ENCODE peak calls at places on chromosomes 7 and 10, in six cellular contexts. One of them, this sample, is unnamed. For H3K36me3, the result is how much of the 10 kb centered on the place peaks cover.

GRCh38 chr10:101287922-101288638 is 58.8 kb upstream of the LBX1 start:
- DNase-seq in mesendoderm: peak
- DNase-seq in IMR-90: peak
- DNase-seq in neuronal stem cell: no peak
- DNase-seq in H1: peak
- DNase-seq in mesenchymal stem cell: peak
- DNase-seq in this sample: no peak

GRCh38 chr7:27179503-27180430 is 5.3 kb downstream of the HOXA11 start:
- DNase-seq in mesendoderm: peak
- DNase-seq in IMR-90: peak
- DNase-seq in neuronal stem cell: no peak
- DNase-seq in H1: peak
- DNase-seq in mesenchymal stem cell: peak
- DNase-seq in this sample: no peak

GRCh38 chr10:86904600-86904999 is 52.8 kb downstream of the MMRN2 start:
- DNase-seq in mesendoderm: no peak
- DNase-seq in IMR-90: no peak
- DNase-seq in neuronal stem cell: no peak
- DNase-seq in H1: no peak
- DNase-seq in mesenchymal stem cell: no peak
- DNase-seq in this sample: no peak

GRCh38 chr10:115030483-115031200 is 62.5 kb upstream of the ATRNL1 start:
- DNase-seq in mesendoderm: peak
- DNase-seq in IMR-90: no peak
- DNase-seq in neuronal stem cell: peak
- DNase-seq in H1: peak
- DNase-seq in mesenchymal stem cell: no peak
- DNase-seq in this sample: no peak

GRCh38 chr7:7247658-7248057 is 65.3 kb downstream of the C1GALT1 start:
- DNase-seq in mesendoderm: no peak
- DNase-seq in IMR-90: no peak
- DNase-seq in neuronal stem cell: no peak
- DNase-seq in H1: no peak
- DNase-seq in mesenchymal stem cell: no peak
- DNase-seq in this sample: no peak

GRCh38 chr10:3172081-3172445 is 519 bp downstream of the PITRM1 start:
- DNase-seq in mesendoderm: peak
- DNase-seq in IMR-90: peak
- DNase-seq in neuronal stem cell: no peak
- DNase-seq in H1: no peak
- DNase-seq in mesenchymal stem cell: peak
- DNase-seq in this sample: peak

GRCh38 chr7:113033959-113034358 is 52.7 kb downstream of the GPR85 start:
- DNase-seq in mesendoderm: no peak
- DNase-seq in IMR-90: no peak
- DNase-seq in neuronal stem cell: no peak
- DNase-seq in H1: no peak
- DNase-seq in mesenchymal stem cell: no peak
- DNase-seq in this sample: no peak

GRCh38 chr7:152522551-152522950 is 86.7 kb upstream of the KMT2C start:
- DNase-seq in mesendoderm: no peak
- DNase-seq in IMR-90: no peak
- DNase-seq in neuronal stem cell: no peak
- DNase-seq in H1: no peak
- DNase-seq in mesenchymal stem cell: no peak
- DNase-seq in this sample: peak

GRCh38 chr7:137342751-137343482 is 616 bp downstream of the PTN start:
- DNase-seq in mesendoderm: peak
- DNase-seq in IMR-90: peak
- DNase-seq in neuronal stem cell: peak
- DNase-seq in H1: no peak
- DNase-seq in mesenchymal stem cell: peak
- DNase-seq in this sample: no peak

GRCh38 chr7:157348548-157348947 is 11.7 kb downstream of the DNAJB6 start:
- DNase-seq in mesendoderm: no peak
- DNase-seq in IMR-90: no peak
- DNase-seq in neuronal stem cell: no peak
- DNase-seq in H1: no peak
- DNase-seq in mesenchymal stem cell: no peak
- DNase-seq in this sample: peak

GRCh38 chr10:58754419-58755180 is 241.9 kb downstream of the BICC1 start:
- DNase-seq in mesendoderm: no peak
- DNase-seq in IMR-90: no peak
- DNase-seq in neuronal stem cell: no peak
- DNase-seq in H1: no peak
- DNase-seq in mesenchymal stem cell: no peak
- DNase-seq in this sample: no peak

GRCh38 chr7:100864263-100864845 is 2.8 kb upstream of the TRIP6 start:
- DNase-seq in mesendoderm: no peak
- DNase-seq in IMR-90: no peak
- DNase-seq in neuronal stem cell: no peak
- DNase-seq in H1: no peak
- DNase-seq in mesenchymal stem cell: no peak
- DNase-seq in this sample: no peak

GRCh38 chr7:66871076-66871475 is 49.9 kb upstream of the TMEM248 start:
- DNase-seq in mesendoderm: no peak
- DNase-seq in IMR-90: no peak
- DNase-seq in neuronal stem cell: no peak
- DNase-seq in H1: no peak
- DNase-seq in mesenchymal stem cell: no peak
- DNase-seq in this sample: no peak

GRCh38 chr7:129949292-129950133 is 3.2 kb downstream of the UBE2H start:
- DNase-seq in mesendoderm: peak
- DNase-seq in IMR-90: peak
- DNase-seq in neuronal stem cell: peak
- DNase-seq in H1: peak
- DNase-seq in mesenchymal stem cell: peak
- DNase-seq in this sample: peak

GRCh38 chr10:112519129-112519761 is 72.2 kb downstream of the VTI1A start:
- DNase-seq in mesendoderm: no peak
- DNase-seq in IMR-90: no peak
- DNase-seq in neuronal stem cell: no peak
- DNase-seq in H1: no peak
- DNase-seq in mesenchymal stem cell: no peak
- DNase-seq in this sample: no peak

GRCh38 chr7:45106820-45107219 is 4.7 kb downstream of the TBRG4 start:
- DNase-seq in mesendoderm: no peak
- DNase-seq in IMR-90: no peak
- DNase-seq in neuronal stem cell: no peak
- DNase-seq in H1: no peak
- DNase-seq in mesenchymal stem cell: no peak
- DNase-seq in this sample: no peak

GRCh38 chr10:62554632-62555199 is 180.5 kb downstream of the ZNF365 start:
- DNase-seq in mesendoderm: peak
- DNase-seq in IMR-90: peak
- DNase-seq in neuronal stem cell: peak
- DNase-seq in H1: no peak
- DNase-seq in mesenchymal stem cell: peak
- DNase-seq in this sample: peak

GRCh38 chr10:132396495-132397035 is 435 bp upstream of the PWWP2B start:
- DNase-seq in mesendoderm: peak
- DNase-seq in IMR-90: peak
- DNase-seq in neuronal stem cell: no peak
- DNase-seq in H1: no peak
- DNase-seq in mesenchymal stem cell: peak
- DNase-seq in this sample: peak

GRCh38 chr10:62451606-62451965 is 77.4 kb downstream of the ZNF365 start:
- DNase-seq in mesendoderm: no peak
- DNase-seq in IMR-90: no peak
- DNase-seq in neuronal stem cell: no peak
- DNase-seq in H1: no peak
- DNase-seq in mesenchymal stem cell: no peak
- DNase-seq in this sample: no peak

GRCh38 chr7:35334511-35334910 is 80.6 kb upstream of the TBX20 start:
- DNase-seq in mesendoderm: peak
- DNase-seq in IMR-90: no peak
- DNase-seq in neuronal stem cell: no peak
- DNase-seq in H1: no peak
- DNase-seq in mesenchymal stem cell: no peak
- DNase-seq in this sample: no peak

GRCh38 chr10:77983384-77984341 is 45.7 kb downstream of the POLR3A start:
- DNase-seq in mesendoderm: no peak
- DNase-seq in IMR-90: peak
- DNase-seq in neuronal stem cell: no peak
- DNase-seq in H1: no peak
- DNase-seq in mesenchymal stem cell: peak
- DNase-seq in this sample: no peak

GRCh38 chr7:149322737-149323136 is 60.7 kb downstream of the ZNF783 start:
- DNase-seq in mesendoderm: no peak
- DNase-seq in IMR-90: no peak
- DNase-seq in neuronal stem cell: no peak
- DNase-seq in H1: no peak
- DNase-seq in mesenchymal stem cell: no peak
- DNase-seq in this sample: no peak

GRCh38 chr7:149319376-149319775 is 57.4 kb downstream of the ZNF783 start:
- DNase-seq in mesendoderm: no peak
- DNase-seq in IMR-90: no peak
- DNase-seq in neuronal stem cell: no peak
- DNase-seq in H1: no peak
- DNase-seq in mesenchymal stem cell: no peak
- DNase-seq in this sample: no peak

GRCh38 chr7:149320313-149321124 is 58.5 kb downstream of the ZNF783 start:
- DNase-seq in mesendoderm: peak
- DNase-seq in IMR-90: no peak
- DNase-seq in neuronal stem cell: no peak
- DNase-seq in H1: no peak
- DNase-seq in mesenchymal stem cell: no peak
- DNase-seq in this sample: no peak

GRCh38 chr7:149325248-149325647 is 63.3 kb downstream of the ZNF783 start:
- DNase-seq in mesendoderm: no peak
- DNase-seq in IMR-90: no peak
- DNase-seq in neuronal stem cell: no peak
- DNase-seq in H1: no peak
- DNase-seq in mesenchymal stem cell: no peak
- DNase-seq in this sample: no peak

GRCh38 chr7:149321978-149322541 is 60.1 kb downstream of the ZNF783 start:
- DNase-seq in mesendoderm: no peak
- DNase-seq in IMR-90: peak
- DNase-seq in neuronal stem cell: no peak
- DNase-seq in H1: no peak
- DNase-seq in mesenchymal stem cell: peak
- DNase-seq in this sample: no peak
- H3K9ac ChIP-seq in mesendoderm: no peak
- H3K9ac ChIP-seq in IMR-90: peak
- H3K9ac ChIP-seq in neuronal stem cell: no peak
- H3K9ac ChIP-seq in H1: no peak
- H3K9ac ChIP-seq in mesenchymal stem cell: peak
- H3K9ac ChIP-seq in this sample: no peak

DNA sequence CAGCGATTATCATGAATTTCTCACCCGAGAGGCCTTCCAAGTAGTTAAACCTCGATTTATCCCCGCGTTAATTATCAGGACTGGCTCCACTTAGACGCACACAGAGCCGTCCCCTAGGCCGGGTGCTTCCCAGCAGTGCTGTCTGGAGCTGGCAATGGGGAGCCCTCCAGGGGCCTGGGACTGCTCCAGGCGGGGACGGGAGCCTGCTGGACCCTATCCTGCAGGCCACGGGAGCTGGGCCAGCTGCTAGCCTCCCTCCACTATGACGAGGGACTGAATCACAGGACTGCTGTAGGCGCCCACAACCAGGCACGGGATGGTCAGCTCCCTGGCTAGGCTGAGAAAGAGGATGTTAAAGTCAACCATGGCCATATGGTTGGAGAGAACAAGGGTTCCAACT is 229.1 kb downstream of the ELFN1 start:
- DNase-seq in mesendoderm: no peak
- DNase-seq in IMR-90: peak
- DNase-seq in neuronal stem cell: no peak
- DNase-seq in H1: no peak
- DNase-seq in mesenchymal stem cell: no peak
- DNase-seq in this sample: no peak
- H3K36me3 ChIP-seq in mesendoderm: under half
- H3K36me3 ChIP-seq in IMR-90: under half
- H3K36me3 ChIP-seq in neuronal stem cell: under half
- H3K36me3 ChIP-seq in H1: under half
- H3K36me3 ChIP-seq in mesenchymal stem cell: under half
- H3K36me3 ChIP-seq in this sample: under half

GRCh38 chr10:5595591-5596590 is 70.5 kb downstream of the ASB13 start:
- DNase-seq in mesendoderm: peak
- DNase-seq in IMR-90: peak
- DNase-seq in neuronal stem cell: no peak
- DNase-seq in H1: no peak
- DNase-seq in mesenchymal stem cell: peak
- DNase-seq in this sample: peak

GRCh38 chr10:5594271-5595036 is 69.7 kb downstream of the CALML3 start:
- DNase-seq in mesendoderm: no peak
- DNase-seq in IMR-90: peak
- DNase-seq in neuronal stem cell: no peak
- DNase-seq in H1: no peak
- DNase-seq in mesenchymal stem cell: peak
- DNase-seq in this sample: peak

GRCh38 chr10:5598085-5598690 is 68.2 kb downstream of the ASB13 start:
- DNase-seq in mesendoderm: no peak
- DNase-seq in IMR-90: no peak
- DNase-seq in neuronal stem cell: no peak
- DNase-seq in H1: no peak
- DNase-seq in mesenchymal stem cell: no peak
- DNase-seq in this sample: no peak

GRCh38 chr10:5595095-5595494 is 70.3 kb downstream of the CALML3 start:
- DNase-seq in mesendoderm: no peak
- DNase-seq in IMR-90: no peak
- DNase-seq in neuronal stem cell: no peak
- DNase-seq in H1: no peak
- DNase-seq in mesenchymal stem cell: no peak
- DNase-seq in this sample: no peak

GRCh38 chr10:5596611-5597341 is 69.6 kb downstream of the ASB13 start:
- DNase-seq in mesendoderm: no peak
- DNase-seq in IMR-90: no peak
- DNase-seq in neuronal stem cell: no peak
- DNase-seq in H1: no peak
- DNase-seq in mesenchymal stem cell: peak
- DNase-seq in this sample: peak
- H4K8ac ChIP-seq in mesendoderm: no peak
- H4K8ac ChIP-seq in IMR-90: peak
- H4K8ac ChIP-seq in neuronal stem cell: no peak
- H4K8ac ChIP-seq in H1: no peak
- H4K8ac ChIP-seq in mesenchymal stem cell: peak
- H4K8ac ChIP-seq in this sample: peak

DNA sequence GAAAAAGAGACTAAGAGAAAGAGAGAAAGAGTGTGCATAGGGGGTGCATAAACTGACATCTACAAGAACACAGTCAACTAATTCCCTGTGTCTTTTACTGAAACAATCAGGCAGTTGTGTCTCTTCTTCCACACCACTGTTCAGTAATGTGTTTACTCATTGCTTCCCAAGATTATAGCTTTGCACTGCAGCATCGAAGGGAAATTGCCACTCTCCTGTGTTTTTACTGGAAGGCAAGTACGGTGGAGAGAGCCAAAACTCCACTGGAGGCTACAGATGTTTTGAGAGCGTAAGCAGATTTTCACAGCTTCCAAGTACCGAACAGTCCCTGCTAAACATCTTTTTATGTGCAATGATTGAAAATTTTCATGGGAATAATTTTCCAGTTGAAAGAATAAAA is 510.5 kb upstream of the AKR1E2 start:
- DNase-seq in mesendoderm: no peak
- DNase-seq in IMR-90: peak
- DNase-seq in neuronal stem cell: no peak
- DNase-seq in H1: no peak
- DNase-seq in mesenchymal stem cell: no peak
- DNase-seq in this sample: no peak
- H3K9ac ChIP-seq in mesendoderm: no peak
- H3K9ac ChIP-seq in IMR-90: peak
- H3K9ac ChIP-seq in neuronal stem cell: no peak
- H3K9ac ChIP-seq in H1: no peak
- H3K9ac ChIP-seq in mesenchymal stem cell: peak
- H3K9ac ChIP-seq in this sample: no peak

This sample was measured in trophoblast cell.